ENCODE peak calls at places on chromosomes 1 and 21, in eight cellular contexts. S, W, T, L, K, M, R and H are unnamed samples.

GRCh38 chr1:37567023-37567422 is 10.3 kb downstream of the DNALI1 start:
- DNase-seq in R (no peak), L (peak; percentile 54), T (peak; percentile 21), S (no peak), K (no peak), M (no peak), W (no peak), H (no peak)

GRCh38 chr1:19458815-19459417 is 26.4 kb downstream of the CAPZB start:
- DNase-seq in R (no peak), L (no peak), S (no peak), W (no peak), T (no peak), M (no peak), K (peak; percentile 34), H (no peak)

GRCh38 chr1:158274797-158275196 is 14.9 kb upstream of the CD1C start:
- DNase-seq in K (no peak), S (no peak), L (no peak), M (no peak), R (no peak), T (no peak), W (no peak), H (no peak)

GRCh38 chr1:151976015-151976343 is 17.7 kb downstream of the S100A10 start:
- DNase-seq in W (no peak), S (no peak), K (no peak), R (no peak), M (no peak), L (no peak), T (no peak), H (no peak)

GRCh38 chr1:34460193-34460592 is 283.5 kb downstream of the C1orf94 start:
- DNase-seq in L (peak; percentile 6), K (peak; percentile 41), T (peak; percentile 35), S (peak; percentile 9), M (peak; percentile 71), R (peak; percentile 35), W (peak; percentile 13), H (no peak)

GRCh38 chr1:178101266-178101630 is 7.3 kb downstream of the RASAL2 start:
- DNase-seq in R (no peak), K (no peak), W (no peak), S (no peak), T (no peak), L (no peak), M (no peak), H (no peak)

GRCh38 chr1:51519857-51520699 is 1.0 kb upstream of the EPS15 start:
- DNase-seq in M (no peak), W (peak; percentile 76), T (no peak), L (no peak), S (peak; percentile 12), K (no peak), R (no peak), H (no peak)

GRCh38 chr1:248611883-248612282 is 14.4 kb upstream of the OR2T10 start:
- DNase-seq in R (no peak), L (no peak), K (no peak), M (no peak), S (no peak), W (peak; percentile 44), T (no peak), H (no peak)

GRCh38 chr1:212782422-212783154 is 9.0 kb downstream of the NSL1 start:
- DNase-seq in S (peak; percentile 19), T (no peak), L (peak; percentile 62), K (peak; percentile 60), M (peak; percentile 30), R (peak; percentile 14), W (peak; percentile 62), H (no peak)

GRCh38 chr1:66527688-66528087 is 6.3 kb upstream of the SGIP1 start:
- DNase-seq in M (no peak), L (peak; percentile 75), S (peak; percentile 62), W (peak; percentile 72), R (no peak), K (no peak), T (no peak), H (no peak)

GRCh38 chr1:89451011-89451410 is 73.6 kb upstream of the LRRC8B start:
- DNase-seq in L (peak; percentile 37), T (no peak), M (no peak), K (no peak), R (no peak), S (peak; percentile 16), W (peak; percentile 33), H (no peak)

GRCh38 chr1:23037081-23037740 is 17.9 kb downstream of the KDM1A start:
- DNase-seq in M (no peak), S (no peak), T (no peak), L (no peak), K (no peak), W (no peak), R (no peak), H (no peak)

GRCh38 chr1:51240096-51240495 is 4.0 kb downstream of the RNF11 start:
- DNase-seq in K (no peak), M (no peak), W (no peak), S (no peak), L (no peak), R (no peak), T (peak; percentile 29), H (no peak)

GRCh38 chr1:212118167-212118871 is 82.8 kb downstream of the DTL start:
- DNase-seq in W (no peak), M (no peak), L (no peak), K (no peak), T (no peak), S (no peak), R (no peak), H (no peak)

GRCh38 chr1:160196143-160196542 is 5.8 kb downstream of the CASQ1 start:
- DNase-seq in T (no peak), L (no peak), M (peak; percentile 1), W (no peak), K (no peak), S (no peak), R (no peak), H (no peak)

GRCh38 chr1:47843781-47844555 is 153.2 kb downstream of the TRABD2B start:
- DNase-seq in L (no peak), S (no peak), K (no peak), T (no peak), R (no peak), M (no peak), W (no peak), H (no peak)

GRCh38 chr1:5913876-5914275 is 78.3 kb downstream of the NPHP4 start:
- DNase-seq in T (no peak), L (no peak), M (peak; percentile 35), R (no peak), W (no peak), K (no peak), S (no peak), H (no peak)

GRCh38 chr21:44058652-44058964 is 46.5 kb downstream of the TRAPPC10 start:
- DNase-seq in L (no peak), R (peak; percentile 67), W (no peak), M (no peak), K (no peak), S (no peak), T (no peak), H (no peak)

GRCh38 chr1:244852694-244853093 is 11.6 kb downstream of the HNRNPU start:
- DNase-seq in L (no peak), M (no peak), K (no peak), S (no peak), W (no peak), T (no peak), R (no peak), H (no peak)

GRCh38 chr1:61184035-61184713 is 101.8 kb downstream of the NFIA start:
- DNase-seq in T (peak; percentile 45), S (peak; percentile 78), L (peak; percentile 93), W (peak; percentile 43), K (no peak), R (peak; percentile 84), M (no peak), H (no peak)

GRCh38 chr21:43884861-43885370 is 19.9 kb downstream of the AGPAT3 start:
- DNase-seq in T (no peak), W (no peak), K (no peak), S (no peak), M (peak; percentile 49), R (no peak), L (no peak), H (no peak)

GRCh38 chr1:223242382-223242955 is 99.4 kb upstream of the TLR5 start:
- DNase-seq in W (peak; percentile 35), K (no peak), T (no peak), L (peak; percentile 30), R (no peak), S (no peak), M (no peak), H (no peak)

GRCh38 chr1:1050577-1051052 is 23.5 kb downstream of the RNF223 start:
- DNase-seq in L (no peak), R (no peak), W (no peak), S (no peak), T (no peak), K (no peak), M (no peak), H (no peak)

GRCh38 chr1:238257018-238257417 is 366.3 kb upstream of the ZP4 start:
- DNase-seq in S (no peak), L (no peak), W (peak; percentile 53), M (no peak), R (no peak), T (no peak), K (no peak), H (no peak)

GRCh38 chr1:84825161-84825560 is 67.8 kb downstream of the LPAR3 start:
- DNase-seq in M (no peak), K (no peak), T (no peak), W (no peak), S (no peak), R (no peak), L (no peak), H (no peak)

GRCh38 chr1:91712981-91713841 is 172.7 kb downstream of the TGFBR3 start:
- DNase-seq in M (peak; percentile 19), W (no peak), L (peak; percentile 87), R (no peak), K (peak; percentile 85), T (no peak), S (peak; percentile 43), H (no peak)

GRCh38 chr21:42164064-42164789 is 54.7 kb upstream of the ABCG1 start:
- DNase-seq in T (peak; percentile 60), K (peak; percentile 64), S (no peak), M (peak; percentile 82), L (no peak), R (peak; percentile 27), W (peak; percentile 30), H (peak; percentile 24)